ENCODE peak calls at places on chromosomes 2 and 18, in four cellular contexts. One of them, this sample, is unnamed.

GRCh38 chr18:45161850-45162249 is 453.4 kb upstream of the SLC14A2 start:
- DNase-seq in kidney epithelial cell: no peak
- DNase-seq in HAP-1: no peak
- DNase-seq in activated T-cell treated with anti-CD3 and anti-CD28 coated beads, Interleukin-2, amount 50 U/mL, for 72 hours: no peak
- DNase-seq in this sample: no peak

GRCh38 chr18:79615091-79615490 is 64.5 kb upstream of the CTDP1 start:
- DNase-seq in kidney epithelial cell: no peak
- DNase-seq in HAP-1: no peak
- DNase-seq in activated T-cell treated with anti-CD3 and anti-CD28 coated beads, Interleukin-2, amount 50 U/mL, for 72 hours: no peak
- DNase-seq in this sample: no peak

GRCh38 chr18:36757081-36757480 is 71.7 kb downstream of the TPGS2 start:
- DNase-seq in kidney epithelial cell: peak
- DNase-seq in HAP-1: peak
- DNase-seq in activated T-cell treated with anti-CD3 and anti-CD28 coated beads, Interleukin-2, amount 50 U/mL, for 72 hours: no peak
- DNase-seq in this sample: peak

GRCh38 chr2:27408601-27409320 is 630 bp downstream of the PPM1G start:
- DNase-seq in kidney epithelial cell: no peak
- DNase-seq in HAP-1: peak
- DNase-seq in activated T-cell treated with anti-CD3 and anti-CD28 coated beads, Interleukin-2, amount 50 U/mL, for 72 hours: peak
- DNase-seq in this sample: no peak

GRCh38 chr18:68418881-68419280 is 296.0 kb downstream of the TMX3 start:
- DNase-seq in kidney epithelial cell: no peak
- DNase-seq in HAP-1: no peak
- DNase-seq in activated T-cell treated with anti-CD3 and anti-CD28 coated beads, Interleukin-2, amount 50 U/mL, for 72 hours: no peak
- DNase-seq in this sample: no peak

GRCh38 chr2:229852565-229852964 is 69.2 kb downstream of the TRIP12 start:
- DNase-seq in kidney epithelial cell: no peak
- DNase-seq in HAP-1: peak
- DNase-seq in activated T-cell treated with anti-CD3 and anti-CD28 coated beads, Interleukin-2, amount 50 U/mL, for 72 hours: peak
- DNase-seq in this sample: no peak

GRCh38 chr2:239204876-239205468 is 195.8 kb downstream of the HDAC4 start:
- DNase-seq in kidney epithelial cell: no peak
- DNase-seq in HAP-1: no peak
- DNase-seq in activated T-cell treated with anti-CD3 and anti-CD28 coated beads, Interleukin-2, amount 50 U/mL, for 72 hours: no peak
- DNase-seq in this sample: no peak

GRCh38 chr2:46488389-46488788 is 9.0 kb downstream of the TMEM247 start:
- DNase-seq in kidney epithelial cell: no peak
- DNase-seq in HAP-1: no peak
- DNase-seq in activated T-cell treated with anti-CD3 and anti-CD28 coated beads, Interleukin-2, amount 50 U/mL, for 72 hours: no peak
- DNase-seq in this sample: no peak

GRCh38 chr2:232954691-232955090 is 58.4 kb downstream of the NGEF start:
- DNase-seq in kidney epithelial cell: no peak
- DNase-seq in HAP-1: no peak
- DNase-seq in activated T-cell treated with anti-CD3 and anti-CD28 coated beads, Interleukin-2, amount 50 U/mL, for 72 hours: no peak
- DNase-seq in this sample: no peak

GRCh38 chr2:234701421-234701820 is 204.5 kb upstream of the ARL4C start:
- DNase-seq in kidney epithelial cell: no peak
- DNase-seq in HAP-1: no peak
- DNase-seq in activated T-cell treated with anti-CD3 and anti-CD28 coated beads, Interleukin-2, amount 50 U/mL, for 72 hours: no peak
- DNase-seq in this sample: no peak

GRCh38 chr2:239402666-239403065 is 1.8 kb upstream of the HDAC4 start:
- DNase-seq in kidney epithelial cell: no peak
- DNase-seq in HAP-1: no peak
- DNase-seq in activated T-cell treated with anti-CD3 and anti-CD28 coated beads, Interleukin-2, amount 50 U/mL, for 72 hours: no peak
- DNase-seq in this sample: no peak

GRCh38 chr18:22841840-22842239 is 91.3 kb upstream of the RBBP8 start:
- DNase-seq in kidney epithelial cell: no peak
- DNase-seq in HAP-1: no peak
- DNase-seq in activated T-cell treated with anti-CD3 and anti-CD28 coated beads, Interleukin-2, amount 50 U/mL, for 72 hours: no peak
- DNase-seq in this sample: no peak

This sample was measured in neuronal stem cell.